ENCODE peak calls at places on chromosome 21, in eight cellular contexts. M is nephron progenitor cell; L is T follicular helper cell; H is HS-5; Q is osteocyte; D is T47D; R is NCI-H2171; F is effector CD4-positive, alpha-beta T cell. Z is an unnamed sample.
A peak's percentile ranks its signal among the peaks of the same experiment; 100 is the strongest.

GRCh38 chr21:20875741-20876140 is 122.5 kb upstream of the NCAM2 start:
- DNase-seq in M (no peak), R (no peak), Q (no peak), F (no peak), D (peak; percentile 20), L (no peak), H (no peak), Z (no peak)

GRCh38 chr21:31213787-31214186 is 130.3 kb downstream of the TIAM1 start:
- DNase-seq in L (no peak), Q (no peak), M (no peak), F (no peak), D (no peak), H (no peak), R (no peak), Z (no peak)

GRCh38 chr21:31750843-31751242 is 18.9 kb upstream of the SCAF4 start:
- DNase-seq in Q (no peak), L (no peak), D (no peak), M (no peak), F (no peak), R (no peak), H (peak; percentile 68), Z (no peak)

GRCh38 chr21:30044447-30045064 is 104.8 kb upstream of the GRIK1 start:
- DNase-seq in R (no peak), Q (no peak), F (no peak), D (no peak), L (no peak), H (peak; percentile 3), M (peak; percentile 37), Z (no peak)

GRCh38 chr21:46409641-46410406 is 48.9 kb upstream of the DIP2A start:
- DNase-seq in F (no peak), R (no peak), H (no peak), Q (no peak), L (no peak), D (no peak), M (no peak), Z (no peak)

GRCh38 chr21:28464095-28464494 is 528.6 kb downstream of the LTN1 start:
- DNase-seq in M (no peak), D (no peak), H (no peak), F (no peak), R (no peak), L (no peak), Q (no peak), Z (no peak)

GRCh38 chr21:26964379-26964778 is 2.5 kb downstream of the ADAMTS5 start:
- DNase-seq in D (no peak), R (no peak), H (no peak), Q (no peak), L (no peak), M (no peak), F (no peak), Z (no peak)

GRCh38 chr21:38989745-38990423 is 184.2 kb downstream of the ETS2 start:
- DNase-seq in F (no peak), M (peak; percentile 64), D (no peak), H (no peak), Q (no peak), L (no peak), R (no peak), Z (peak; percentile 42)

GRCh38 chr21:45906196-45906805 is 75.3 kb upstream of the COL6A1 start:
- DNase-seq in F (no peak), M (no peak), L (no peak), Q (no peak), R (no peak), H (no peak), D (no peak), Z (no peak)

GRCh38 chr21:40386301-40386911 is 460.6 kb downstream of the DSCAM start:
- DNase-seq in D (no peak), R (no peak), L (no peak), H (no peak), M (peak; percentile 79), Q (no peak), F (no peak), Z (no peak)

GRCh38 chr21:27047331-27048314 is 80.7 kb upstream of the ADAMTS5 start:
- DNase-seq in F (no peak), D (no peak), R (no peak), H (peak; percentile 42), Q (no peak), L (no peak), M (no peak), Z (no peak)

GRCh38 chr21:46414965-46415275 is 43.8 kb upstream of the DIP2A start:
- DNase-seq in Q (no peak), D (no peak), R (no peak), M (no peak), H (no peak), L (no peak), F (no peak), Z (no peak)

GRCh38 chr21:35578831-35579470 is 481.4 kb downstream of the SETD4 start:
- DNase-seq in R (no peak), L (no peak), Q (no peak), H (no peak), M (no peak), D (no peak), F (no peak), Z (no peak)

GRCh38 chr21:40625991-40626390 is 221.0 kb downstream of the DSCAM start:
- DNase-seq in H (no peak), F (no peak), R (no peak), L (no peak), Q (no peak), D (no peak), M (no peak), Z (no peak)

GRCh38 chr21:45844181-45844580 is 137.4 kb upstream of the COL6A1 start:
- DNase-seq in M (no peak), Q (no peak), D (no peak), R (no peak), L (no peak), H (no peak), F (no peak), Z (no peak)

GRCh38 chr21:26194811-26195251 is 24.3 kb upstream of the APP start:
- DNase-seq in F (no peak), D (no peak), R (no peak), M (no peak), L (no peak), H (no peak), Q (no peak), Z (no peak)

GRCh38 chr21:42722808-42723470 is 69.5 kb downstream of the PDE9A start:
- DNase-seq in F (no peak), L (no peak), H (no peak), Q (peak; percentile 67), R (no peak), M (no peak), D (no peak), Z (no peak)

GRCh38 chr21:16519012-16519411 is 789.2 kb downstream of the USP25 start:
- DNase-seq in D (no peak), R (no peak), M (no peak), H (no peak), Q (no peak), F (no peak), L (no peak), Z (no peak)

GRCh38 chr21:16402752-16403151 is 673.0 kb downstream of the USP25 start:
- DNase-seq in F (no peak), R (no peak), H (no peak), Q (no peak), D (no peak), L (no peak), M (no peak), Z (no peak)

GRCh38 chr21:33135925-33136324 is 66.0 kb downstream of the OLIG1 start:
- DNase-seq in L (no peak), H (no peak), F (no peak), Q (no peak), M (no peak), R (peak; percentile 74), D (no peak), Z (no peak)

GRCh38 chr21:46184625-46185555 is 631 bp upstream of the SPATC1L start:
- DNase-seq in Q (peak; percentile 94), R (peak; percentile 79), H (peak; percentile 76), M (peak; percentile 83), F (peak; percentile 44), L (peak; percentile 44), D (peak; percentile 75), Z (no peak)